ENCODE peak calls at places on chromosomes 13 and 19, in six cellular contexts. One of them, this sample, is unnamed. For H3K9me3, the result is how much of the 10 kb centered on the place peaks cover.

GRCh38 chr19:38228005-38228377 is 4.0 kb upstream of the DPF1 start:
- DNase-seq in aorta: no peak
- DNase-seq in CD8-positive, alpha-beta memory T cell: no peak
- DNase-seq in CD4-positive, alpha-beta T cell: no peak
- DNase-seq in ascending aorta: no peak
- DNase-seq in A549: no peak
- DNase-seq in this sample: no peak

GRCh38 chr13:80945328-80945727 is 604.4 kb upstream of the SPRY2 start:
- DNase-seq in aorta: no peak
- DNase-seq in CD8-positive, alpha-beta memory T cell: no peak
- DNase-seq in CD4-positive, alpha-beta T cell: no peak
- DNase-seq in ascending aorta: no peak
- DNase-seq in A549: peak
- DNase-seq in this sample: peak

GRCh38 chr13:111318396-111318795 is 2.0 kb upstream of the TEX29 start:
- DNase-seq in aorta: no peak
- DNase-seq in CD8-positive, alpha-beta memory T cell: no peak
- DNase-seq in CD4-positive, alpha-beta T cell: no peak
- DNase-seq in ascending aorta: no peak
- DNase-seq in A549: no peak
- DNase-seq in this sample: no peak

GRCh38 chr13:90615236-90615635 is 732.3 kb upstream of the MIR17HG start:
- DNase-seq in aorta: peak
- DNase-seq in CD8-positive, alpha-beta memory T cell: no peak
- DNase-seq in CD4-positive, alpha-beta T cell: no peak
- DNase-seq in ascending aorta: no peak
- DNase-seq in A549: no peak
- DNase-seq in this sample: no peak

GRCh38 chr13:26919311-26919710 is 158.7 kb upstream of the GPR12 start:
- DNase-seq in aorta: no peak
- DNase-seq in CD8-positive, alpha-beta memory T cell: no peak
- DNase-seq in CD4-positive, alpha-beta T cell: no peak
- DNase-seq in ascending aorta: no peak
- DNase-seq in A549: no peak
- DNase-seq in this sample: no peak

GRCh38 chr13:112776354-112776753 is 86.5 kb downstream of the ATP11A start:
- DNase-seq in aorta: no peak
- DNase-seq in CD8-positive, alpha-beta memory T cell: no peak
- DNase-seq in CD4-positive, alpha-beta T cell: no peak
- DNase-seq in ascending aorta: no peak
- DNase-seq in A549: no peak
- DNase-seq in this sample: no peak

GRCh38 chr13:108947551-108948030 is 318.2 kb downstream of the MYO16 start:
- DNase-seq in aorta: peak
- DNase-seq in CD8-positive, alpha-beta memory T cell: no peak
- DNase-seq in CD4-positive, alpha-beta T cell: no peak
- DNase-seq in ascending aorta: no peak
- DNase-seq in A549: no peak
- DNase-seq in this sample: no peak

GRCh38 chr19:21221653-21222052 is 79.8 kb downstream of the ZNF431 start:
- DNase-seq in aorta: no peak
- DNase-seq in CD8-positive, alpha-beta memory T cell: no peak
- DNase-seq in CD4-positive, alpha-beta T cell: no peak
- DNase-seq in ascending aorta: no peak
- DNase-seq in A549: no peak
- DNase-seq in this sample: no peak

GRCh38 chr19:37931941-37932655 is 25.1 kb downstream of the SIPA1L3 start:
- DNase-seq in aorta: peak
- DNase-seq in CD8-positive, alpha-beta memory T cell: no peak
- DNase-seq in CD4-positive, alpha-beta T cell: no peak
- DNase-seq in ascending aorta: no peak
- DNase-seq in A549: peak
- DNase-seq in this sample: peak

GRCh38 chr19:24052811-24053210 is 34.2 kb upstream of the ZNF254 start:
- DNase-seq in aorta: no peak
- DNase-seq in CD8-positive, alpha-beta memory T cell: no peak
- DNase-seq in CD4-positive, alpha-beta T cell: no peak
- DNase-seq in ascending aorta: no peak
- DNase-seq in A549: no peak
- DNase-seq in this sample: no peak

GRCh38 chr13:67416047-67416925 is 186.2 kb upstream of the PCDH9 start:
- DNase-seq in aorta: no peak
- DNase-seq in CD8-positive, alpha-beta memory T cell: no peak
- DNase-seq in CD4-positive, alpha-beta T cell: no peak
- DNase-seq in ascending aorta: no peak
- DNase-seq in A549: peak
- DNase-seq in this sample: no peak

GRCh38 chr13:26695360-26695705 is 65.3 kb downstream of the GPR12 start:
- DNase-seq in aorta: no peak
- DNase-seq in CD8-positive, alpha-beta memory T cell: no peak
- DNase-seq in CD4-positive, alpha-beta T cell: no peak
- DNase-seq in ascending aorta: no peak
- DNase-seq in A549: no peak
- DNase-seq in this sample: no peak

GRCh38 chr13:36431204-36432105 is 840 bp upstream of the CCNA1 start:
- DNase-seq in aorta: no peak
- DNase-seq in CD8-positive, alpha-beta memory T cell: no peak
- DNase-seq in CD4-positive, alpha-beta T cell: no peak
- DNase-seq in ascending aorta: no peak
- DNase-seq in A549: no peak
- DNase-seq in this sample: no peak

GRCh38 chr19:15038304-15038703 is 11.0 kb upstream of the CASP14 start:
- DNase-seq in aorta: no peak
- DNase-seq in CD8-positive, alpha-beta memory T cell: no peak
- DNase-seq in CD4-positive, alpha-beta T cell: no peak
- DNase-seq in ascending aorta: no peak
- DNase-seq in A549: no peak
- DNase-seq in this sample: no peak

DNA sequence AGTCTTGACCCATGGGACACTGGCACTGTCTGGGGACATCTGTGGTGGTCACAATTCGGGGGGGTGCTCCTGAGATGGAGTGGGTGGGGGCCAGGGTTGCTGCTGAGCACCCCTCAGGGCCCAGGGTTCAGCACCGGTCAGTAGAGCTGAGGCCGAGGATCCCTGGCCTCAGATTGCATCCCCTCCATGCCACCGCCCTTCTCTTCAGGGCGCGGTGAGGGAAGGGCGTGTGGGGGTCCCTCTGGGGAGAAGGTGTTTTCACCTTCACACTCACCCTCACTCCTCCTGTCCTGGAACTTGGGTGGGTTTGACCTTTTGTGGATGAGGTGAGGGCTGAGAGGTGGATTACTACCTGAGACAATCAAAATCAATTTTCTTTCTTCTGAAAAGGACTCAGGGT is 13.5 kb downstream of the GNA11 start:
- DNase-seq in aorta: no peak
- DNase-seq in CD8-positive, alpha-beta memory T cell: no peak
- DNase-seq in CD4-positive, alpha-beta T cell: no peak
- DNase-seq in ascending aorta: no peak
- DNase-seq in A549: no peak
- DNase-seq in this sample: no peak
- H3K9me3 ChIP-seq in aorta: under half
- H3K9me3 ChIP-seq in CD8-positive, alpha-beta memory T cell: under half
- H3K9me3 ChIP-seq in CD4-positive, alpha-beta T cell: under half
- H3K9me3 ChIP-seq in ascending aorta: under half
- H3K9me3 ChIP-seq in A549: under half
- H3K9me3 ChIP-seq in this sample: under half

GRCh38 chr19:42326969-42327368 is 1.5 kb downstream of the MEGF8 start:
- DNase-seq in aorta: no peak
- DNase-seq in CD8-positive, alpha-beta memory T cell: no peak
- DNase-seq in CD4-positive, alpha-beta T cell: no peak
- DNase-seq in ascending aorta: no peak
- DNase-seq in A549: no peak
- DNase-seq in this sample: no peak

GRCh38 chr19:42324655-42325307 is 654 bp upstream of the MEGF8 start:
- DNase-seq in aorta: no peak
- DNase-seq in CD8-positive, alpha-beta memory T cell: no peak
- DNase-seq in CD4-positive, alpha-beta T cell: no peak
- DNase-seq in ascending aorta: no peak
- DNase-seq in A549: no peak
- DNase-seq in this sample: no peak

GRCh38 chr19:42323852-42324654 is 1.4 kb upstream of the MEGF8 start:
- DNase-seq in aorta: no peak
- DNase-seq in CD8-positive, alpha-beta memory T cell: no peak
- DNase-seq in CD4-positive, alpha-beta T cell: no peak
- DNase-seq in ascending aorta: no peak
- DNase-seq in A549: no peak
- DNase-seq in this sample: no peak

GRCh38 chr19:42325896-42326771 is 699 bp downstream of the MEGF8 start:
- DNase-seq in aorta: peak
- DNase-seq in CD8-positive, alpha-beta memory T cell: no peak
- DNase-seq in CD4-positive, alpha-beta T cell: no peak
- DNase-seq in ascending aorta: no peak
- DNase-seq in A549: no peak
- DNase-seq in this sample: no peak

GRCh38 chr19:42325308-42325895 is at the start of gene MEGF8:
- DNase-seq in aorta: peak
- DNase-seq in CD8-positive, alpha-beta memory T cell: peak
- DNase-seq in CD4-positive, alpha-beta T cell: peak
- DNase-seq in ascending aorta: peak
- DNase-seq in A549: peak
- DNase-seq in this sample: peak
- H3K27ac ChIP-seq in aorta: no peak
- H3K27ac ChIP-seq in CD8-positive, alpha-beta memory T cell: peak
- H3K27ac ChIP-seq in CD4-positive, alpha-beta T cell: peak
- H3K27ac ChIP-seq in ascending aorta: peak
- H3K27ac ChIP-seq in A549: peak
- H3K27ac ChIP-seq in this sample: peak

GRCh38 chr19:50252887-50253268 is 49.5 kb downstream of the MYH14 start:
- DNase-seq in aorta: no peak
- DNase-seq in CD8-positive, alpha-beta memory T cell: no peak
- DNase-seq in CD4-positive, alpha-beta T cell: no peak
- DNase-seq in ascending aorta: no peak
- DNase-seq in A549: no peak
- DNase-seq in this sample: no peak
- H3K9me3 ChIP-seq in aorta: under half
- H3K9me3 ChIP-seq in CD8-positive, alpha-beta memory T cell: under half
- H3K9me3 ChIP-seq in CD4-positive, alpha-beta T cell: under half
- H3K9me3 ChIP-seq in ascending aorta: under half
- H3K9me3 ChIP-seq in A549: under half
- H3K9me3 ChIP-seq in this sample: under half

DNA sequence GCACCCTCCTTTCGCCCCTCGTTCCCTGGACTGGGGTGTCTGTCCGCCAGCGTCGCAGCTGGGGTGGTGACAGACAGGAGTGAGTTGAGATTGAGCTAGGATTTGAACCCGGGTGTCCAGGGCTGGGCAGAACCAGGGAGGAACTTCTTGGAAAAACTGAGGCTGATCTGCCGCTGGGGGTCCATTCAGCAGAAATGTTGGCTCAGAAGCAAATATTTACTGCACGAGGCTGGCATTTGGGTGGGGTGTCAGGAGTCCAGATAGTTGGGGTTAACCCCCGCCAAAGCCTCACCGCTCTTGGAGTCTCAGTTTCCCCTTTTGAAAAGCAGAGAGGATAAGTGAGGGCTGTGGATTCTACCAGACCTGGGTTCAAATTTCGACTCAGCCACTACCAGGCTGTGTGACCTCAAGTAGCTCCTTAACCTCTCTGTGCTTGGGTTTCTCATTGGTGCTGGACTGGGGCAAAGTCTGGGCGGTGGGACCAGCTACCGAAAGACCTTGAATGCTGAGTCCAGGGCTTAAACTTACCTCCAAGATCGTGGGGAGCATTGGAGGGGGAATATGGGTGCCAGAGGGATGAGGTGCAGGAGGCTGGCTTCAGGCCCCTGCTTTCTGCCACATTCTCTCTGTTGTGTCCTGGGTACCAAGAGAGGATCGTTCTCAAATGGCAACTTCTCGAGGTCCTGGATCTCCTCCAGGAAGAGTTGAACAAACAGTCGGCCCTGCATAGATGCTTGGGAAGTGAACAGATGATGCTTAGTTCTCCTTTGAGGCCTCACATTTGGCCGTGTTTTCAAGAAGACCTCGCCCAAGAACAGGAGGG is 21.1 kb downstream of the MAST3 start:
- DNase-seq in aorta: no peak
- DNase-seq in CD8-positive, alpha-beta memory T cell: no peak
- DNase-seq in CD4-positive, alpha-beta T cell: no peak
- DNase-seq in ascending aorta: no peak
- DNase-seq in A549: no peak
- DNase-seq in this sample: no peak
- H3K27ac ChIP-seq in aorta: no peak
- H3K27ac ChIP-seq in CD8-positive, alpha-beta memory T cell: peak
- H3K27ac ChIP-seq in CD4-positive, alpha-beta T cell: peak
- H3K27ac ChIP-seq in ascending aorta: peak
- H3K27ac ChIP-seq in A549: peak
- H3K27ac ChIP-seq in this sample: peak

GRCh38 chr19:2845107-2845506 is 3.8 kb downstream of the ZNF555 start:
- DNase-seq in aorta: no peak
- DNase-seq in CD8-positive, alpha-beta memory T cell: no peak
- DNase-seq in CD4-positive, alpha-beta T cell: no peak
- DNase-seq in ascending aorta: no peak
- DNase-seq in A549: no peak
- DNase-seq in this sample: no peak

GRCh38 chr19:2837430-2837829 is 3.8 kb upstream of the ZNF555 start:
- DNase-seq in aorta: no peak
- DNase-seq in CD8-positive, alpha-beta memory T cell: no peak
- DNase-seq in CD4-positive, alpha-beta T cell: no peak
- DNase-seq in ascending aorta: no peak
- DNase-seq in A549: no peak
- DNase-seq in this sample: no peak

GRCh38 chr19:2840794-2841790 is at the start of gene ZNF555:
- DNase-seq in aorta: peak
- DNase-seq in CD8-positive, alpha-beta memory T cell: peak
- DNase-seq in CD4-positive, alpha-beta T cell: peak
- DNase-seq in ascending aorta: peak
- DNase-seq in A549: peak
- DNase-seq in this sample: peak

GRCh38 chr19:2846180-2846935 is 5.1 kb downstream of the ZNF555 start:
- DNase-seq in aorta: no peak
- DNase-seq in CD8-positive, alpha-beta memory T cell: no peak
- DNase-seq in CD4-positive, alpha-beta T cell: no peak
- DNase-seq in ascending aorta: no peak
- DNase-seq in A549: no peak
- DNase-seq in this sample: no peak

GRCh38 chr19:2841858-2842574 is 741 bp downstream of the ZNF555 start:
- DNase-seq in aorta: no peak
- DNase-seq in CD8-positive, alpha-beta memory T cell: no peak
- DNase-seq in CD4-positive, alpha-beta T cell: no peak
- DNase-seq in ascending aorta: no peak
- DNase-seq in A549: no peak
- DNase-seq in this sample: no peak
- H3K9me3 ChIP-seq in aorta: under half
- H3K9me3 ChIP-seq in CD8-positive, alpha-beta memory T cell: under half
- H3K9me3 ChIP-seq in CD4-positive, alpha-beta T cell: under half
- H3K9me3 ChIP-seq in ascending aorta: under half
- H3K9me3 ChIP-seq in A549: under half
- H3K9me3 ChIP-seq in this sample: under half